ENCODE peak calls at places on chromosome 19, in six cellular contexts. Y, Q, F, T, D and X are unnamed samples.

GRCh38 chr19:23312515-23312914 is 62.3 kb upstream of the ZNF724 start:
- DNase-seq in D (no peak), Q (no peak), Y (no peak), F (no peak), T (no peak), X (no peak)

GRCh38 chr19:54343868-54344267 is 4.9 kb upstream of the LILRA4 start:
- DNase-seq in F (no peak), Q (no peak), T (no peak), D (no peak), Y (no peak), X (no peak)

GRCh38 chr19:8638078-8638619 is 7.7 kb downstream of the NFILZ start:
- DNase-seq in D (peak; percentile 68), Y (peak; percentile 41), T (peak; percentile 33), Q (peak; percentile 32), F (no peak), X (peak; percentile 35)

GRCh38 chr19:51084505-51084904 is 1.8 kb upstream of the KLK14 start:
- DNase-seq in F (no peak), Q (no peak), Y (no peak), T (no peak), D (no peak), X (no peak)

GRCh38 chr19:41175825-41176734 is 16.9 kb upstream of the CYP2S1 start:
- DNase-seq in Q (peak; percentile 62), D (no peak), T (peak; percentile 62), Y (no peak), F (peak; percentile 24), X (peak; percentile 83)

GRCh38 chr19:52936151-52936957 is 13.1 kb upstream of the ZNF888 start:
- DNase-seq in Y (no peak), D (peak; percentile 19), T (peak; percentile 60), Q (no peak), F (no peak), X (no peak)

GRCh38 chr19:45117167-45117594 is 24.2 kb downstream of the PPP1R37 start:
- DNase-seq in F (no peak), T (no peak), D (no peak), Q (no peak), Y (no peak), X (no peak)

GRCh38 chr19:16714702-16715294 is 4.8 kb upstream of the NWD1 start:
- DNase-seq in T (peak; percentile 64), Q (peak; percentile 29), Y (peak; percentile 35), F (peak; percentile 27), D (no peak), X (peak; percentile 56)

GRCh38 chr19:37876047-37876446 is 30.3 kb downstream of the WDR87 start:
- DNase-seq in F (no peak), Y (no peak), Q (no peak), D (no peak), T (no peak), X (no peak)

GRCh38 chr19:3369337-3370213 is 3.2 kb downstream of the NFIC start:
- DNase-seq in F (no peak), Q (peak; percentile 73), T (peak; percentile 72), D (peak; percentile 94), Y (no peak), X (no peak)

GRCh38 chr19:9054768-9055167 is 32.1 kb upstream of the OR1M1 start:
- DNase-seq in F (no peak), Q (no peak), T (no peak), D (no peak), Y (no peak), X (no peak)

GRCh38 chr19:53549354-53549753 is 11.4 kb downstream of the ZNF331 start:
- DNase-seq in D (no peak), T (no peak), F (no peak), Q (no peak), Y (no peak), X (no peak)

GRCh38 chr19:55258476-55258827 is 365 bp downstream of the PPP6R1 start:
- DNase-seq in Q (no peak), D (no peak), Y (no peak), T (no peak), F (no peak), X (no peak)

GRCh38 chr19:57527136-57527881 is at the start of gene ZNF549:
- DNase-seq in T (peak; percentile 89), D (peak; percentile 95), Q (peak; percentile 86), Y (no peak), F (peak; percentile 64), X (peak; percentile 88)

GRCh38 chr19:10467104-10467706 is 36.0 kb downstream of the KEAP1 start:
- DNase-seq in Q (no peak), F (no peak), T (no peak), Y (no peak), D (no peak), X (no peak)

GRCh38 chr19:10468133-10468532 is 35.0 kb downstream of the KEAP1 start:
- DNase-seq in D (no peak), F (no peak), T (no peak), Q (no peak), Y (no peak), X (no peak)

GRCh38 chr19:10474962-10475451 is 28.1 kb downstream of the KEAP1 start:
- DNase-seq in Q (no peak), D (no peak), F (no peak), Y (no peak), T (no peak), X (no peak)

GRCh38 chr19:10473192-10473591 is 30.0 kb downstream of the KEAP1 start:
- DNase-seq in Y (no peak), D (no peak), Q (no peak), T (no peak), F (no peak), X (no peak)

DNA sequence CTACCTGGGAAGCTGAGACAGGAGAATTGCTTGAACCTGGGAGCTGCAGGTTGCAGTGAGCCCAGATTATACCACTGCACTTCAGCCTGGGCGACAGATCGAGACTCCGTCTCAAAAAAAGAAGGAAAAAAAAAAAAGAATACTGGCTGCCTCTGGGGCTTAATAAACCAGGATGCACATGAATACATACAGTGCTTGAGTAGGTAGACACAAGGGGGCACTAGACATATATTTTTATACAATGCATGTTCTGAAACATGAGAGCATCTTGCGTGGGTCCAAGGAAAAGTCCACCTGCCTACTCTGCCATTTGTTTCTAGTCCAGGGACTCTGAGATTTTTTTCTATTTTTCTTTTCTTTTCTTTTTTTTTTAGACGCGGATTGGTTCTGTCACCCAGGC is 31.2 kb downstream of the KEAP1 start:
- DNase-seq in T (no peak), F (no peak), Q (no peak), Y (no peak), D (no peak), X (no peak)
- TF ChIP-seq CTCF in T (peak; percentile 3), F (peak; percentile 18), Q (no peak), Y (no peak), D (no peak), X (no peak)

GRCh38 chr19:42335971-42336370 is 10.5 kb downstream of the MEGF8 start:
- DNase-seq in F (no peak), D (no peak), Y (no peak), T (no peak), Q (no peak), X (no peak)
- H3K4me1 ChIP-seq in F (peaks cover 1% of the 10 kb centered on the region), D (no peaks in the 10 kb centered on the region), Y (no peaks in the 10 kb centered on the region), T (no peaks in the 10 kb centered on the region), Q (no peaks in the 10 kb centered on the region), X (no peaks in the 10 kb centered on the region)

GRCh38 chr19:13972368-13973155 is 20.3 kb downstream of the DCAF15 start:
- DNase-seq in Q (no peak), F (no peak), T (no peak), Y (no peak), D (no peak), X (no peak)

GRCh38 chr19:13968383-13968935 is 16.1 kb downstream of the DCAF15 start:
- DNase-seq in T (no peak), D (no peak), Q (no peak), Y (no peak), F (no peak), X (no peak)

GRCh38 chr19:13966684-13967128 is 14.4 kb downstream of the DCAF15 start:
- DNase-seq in F (no peak), T (no peak), Q (no peak), Y (no peak), D (no peak), X (no peak)

GRCh38 chr19:13968999-13969398 is 16.7 kb downstream of the DCAF15 start:
- DNase-seq in F (no peak), Y (no peak), T (no peak), Q (no peak), D (no peak), X (no peak)

DNA sequence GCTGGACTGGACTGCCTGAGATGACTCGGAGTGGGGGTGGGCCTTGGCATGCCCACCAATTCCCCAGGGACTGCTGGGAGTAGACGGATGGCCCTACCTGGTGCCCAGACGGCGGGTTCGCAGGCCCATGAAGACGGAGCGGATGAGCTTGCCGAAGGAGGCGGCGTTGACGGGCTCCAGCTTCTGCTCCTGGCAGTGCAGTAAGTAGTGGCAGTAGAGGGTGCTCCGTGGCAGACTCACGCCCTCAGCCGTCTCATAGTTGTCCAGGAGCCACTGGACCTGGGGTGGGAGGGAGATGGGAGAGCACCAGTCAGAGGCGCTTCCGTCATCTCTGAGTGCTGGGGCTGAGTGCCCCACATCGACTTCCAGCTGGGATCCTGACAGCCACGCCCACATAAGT is 17.6 kb downstream of the DCAF15 start:
- DNase-seq in T (no peak), D (no peak), Q (no peak), F (no peak), Y (no peak), X (no peak)
- H3K27me3 ChIP-seq in T (no peaks in the 10 kb centered on the region), D (no peaks in the 10 kb centered on the region), Q (no peaks in the 10 kb centered on the region), F (no peaks in the 10 kb centered on the region), Y (no peaks in the 10 kb centered on the region), X (no peaks in the 10 kb centered on the region)

DNA sequence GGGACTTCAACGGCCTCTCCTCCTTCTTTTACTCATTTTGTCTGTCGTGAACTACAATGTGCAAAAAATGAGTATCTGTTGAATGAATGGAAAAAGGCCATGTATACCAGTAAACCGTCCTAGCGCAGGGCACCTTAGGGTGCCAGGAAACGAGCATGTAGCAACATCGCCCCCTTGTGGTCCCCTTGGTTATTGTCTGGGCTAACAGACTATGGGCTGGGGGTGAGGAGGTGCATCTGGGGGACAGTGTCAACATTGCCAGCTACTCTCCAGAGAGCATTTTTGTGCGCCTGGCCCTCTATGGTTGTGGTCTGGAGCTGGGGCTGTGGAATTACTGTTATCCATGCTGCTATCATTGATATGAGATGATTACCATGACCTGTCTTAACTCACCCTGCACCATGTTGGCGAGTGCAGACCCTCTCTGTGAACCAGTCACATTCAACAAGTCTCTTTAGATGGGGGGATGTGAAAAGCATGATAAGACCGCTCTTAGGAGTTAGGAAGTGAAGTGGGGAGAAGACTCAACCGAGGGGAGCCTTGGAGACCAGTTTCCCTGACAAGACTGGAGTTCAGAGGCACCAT is 22.8 kb upstream of the SIGLEC11 start:
- DNase-seq in T (peak; percentile 67), Y (peak; percentile 20), F (peak; percentile 52), Q (peak; percentile 54), D (no peak), X (peak; percentile 62)
- TF ChIP-seq CTCF in T (peak; percentile 54), Y (peak; percentile 89), F (peak; percentile 78), Q (peak; percentile 71), D (peak; percentile 62), X (peak; percentile 78)

GRCh38 chr19:2038284-2039081 is 12.6 kb downstream of the MKNK2 start:
- DNase-seq in T (no peak), D (peak; percentile 71), Q (no peak), Y (no peak), F (no peak), X (no peak)
- H3K4me1 ChIP-seq in T (peaks cover 79% of the 10 kb centered on the region), D (peaks cover 2% of the 10 kb centered on the region), Q (peaks cover 32% of the 10 kb centered on the region), Y (peaks cover 28% of the 10 kb centered on the region), F (peaks cover 49% of the 10 kb centered on the region), X (peaks cover 32% of the 10 kb centered on the region)